ENCODE peak calls at places on chromosomes 11 and 22, in five cellular contexts. Z is PC-3, Y is lower leg skin, T is cardiac fibroblast, K is uterus. N is an unnamed sample.

GRCh38 chr11:36012410-36012809 is 68.5 kb downstream of the LDLRAD3 start:
- DNase-seq in Y (no peak), T (peak; percentile 55), Z (peak; percentile 62), K (no peak), N (peak; percentile 62)

GRCh38 chr11:107591446-107592236 is 694 bp downstream of the ELMOD1 start:
- DNase-seq in K (no peak), Z (peak; percentile 29), T (no peak), Y (no peak), N (no peak)

GRCh38 chr11:27698872-27699241 is 1.4 kb downstream of the BDNF start:
- DNase-seq in T (peak; percentile 92), Z (peak; percentile 88), K (peak; percentile 21), Y (no peak), N (peak; percentile 93)

GRCh38 chr11:57499413-57499982 is 16.0 kb downstream of the SLC43A1 start:
- DNase-seq in Y (peak; percentile 94), K (peak; percentile 98), Z (peak; percentile 92), T (peak; percentile 98), N (peak; percentile 87)

GRCh38 chr22:40392618-40393017 is 22.2 kb downstream of the SGSM3 start:
- DNase-seq in K (no peak), T (peak; percentile 52), Z (no peak), Y (no peak), N (peak; percentile 24)

GRCh38 chr11:7413961-7414728 is 71.2 kb upstream of the OLFML1 start:
- DNase-seq in Z (peak; percentile 83), K (no peak), T (no peak), Y (no peak), N (no peak)

GRCh38 chr11:11378184-11378940 is 25.3 kb upstream of the CSNK2A3 start:
- DNase-seq in K (no peak), T (no peak), Y (no peak), Z (no peak), N (no peak)

GRCh38 chr22:46119093-46119728 is 31.1 kb upstream of the PPARA start:
- DNase-seq in K (no peak), Y (no peak), Z (no peak), T (no peak), N (no peak)

GRCh38 chr22:39873963-39874362 is 19.6 kb downstream of the ENTHD1 start:
- DNase-seq in Z (no peak), K (no peak), Y (no peak), T (no peak), N (no peak)

GRCh38 chr11:27592111-27592780 is 85.7 kb upstream of the LIN7C start:
- DNase-seq in Z (no peak), Y (no peak), K (no peak), T (peak; percentile 33), N (peak; percentile 59)

GRCh38 chr11:35147273-35147672 is 8.3 kb downstream of the CD44 start:
- DNase-seq in T (no peak), Z (no peak), K (no peak), Y (no peak), N (no peak)

GRCh38 chr22:40116496-40117200 is 61.1 kb upstream of the TNRC6B start:
- DNase-seq in T (no peak), Y (no peak), Z (no peak), K (no peak), N (no peak)

GRCh38 chr11:65479184-65480145 is 19.4 kb upstream of the MALAT1 start:
- DNase-seq in K (peak; percentile 92), Y (no peak), Z (no peak), T (peak; percentile 95), N (peak; percentile 99)

GRCh38 chr22:30921108-30921507 is 47.5 kb downstream of the MORC2 start:
- DNase-seq in Y (no peak), Z (no peak), K (no peak), T (no peak), N (peak; percentile 3)

GRCh38 chr11:129792663-129793062 is 23.0 kb upstream of the TMEM45B start:
- DNase-seq in T (no peak), K (no peak), Y (no peak), Z (peak; percentile 33), N (no peak)

GRCh38 chr11:112837162-112837826 is 123.9 kb upstream of the NCAM1 start:
- DNase-seq in T (peak; percentile 4), Y (no peak), Z (peak; percentile 9), K (no peak), N (no peak)

GRCh38 chr11:106463796-106464201 is 386.3 kb downstream of the AASDHPPT start:
- DNase-seq in Z (peak; percentile 66), T (peak; percentile 85), K (no peak), Y (no peak), N (peak; percentile 46)

GRCh38 chr22:48345631-48346030 is 1482.0 kb downstream of the BRD1 start:
- DNase-seq in K (no peak), T (no peak), Y (no peak), Z (no peak), N (no peak)

GRCh38 chr11:59144096-59144495 is 1.4 kb downstream of the FAM111A start:
- DNase-seq in K (no peak), Y (no peak), Z (peak; percentile 20), T (no peak), N (peak; percentile 30)

GRCh38 chr11:118885319-118885718 is 1.6 kb downstream of the CXCR5 start:
- DNase-seq in Z (no peak), Y (no peak), T (no peak), K (no peak), N (no peak)

GRCh38 chr11:95338430-95338991 is 107.5 kb upstream of the SESN3 start:
- DNase-seq in T (peak; percentile 93), Z (no peak), Y (peak; percentile 66), K (peak; percentile 95), N (peak; percentile 95)

DNA sequence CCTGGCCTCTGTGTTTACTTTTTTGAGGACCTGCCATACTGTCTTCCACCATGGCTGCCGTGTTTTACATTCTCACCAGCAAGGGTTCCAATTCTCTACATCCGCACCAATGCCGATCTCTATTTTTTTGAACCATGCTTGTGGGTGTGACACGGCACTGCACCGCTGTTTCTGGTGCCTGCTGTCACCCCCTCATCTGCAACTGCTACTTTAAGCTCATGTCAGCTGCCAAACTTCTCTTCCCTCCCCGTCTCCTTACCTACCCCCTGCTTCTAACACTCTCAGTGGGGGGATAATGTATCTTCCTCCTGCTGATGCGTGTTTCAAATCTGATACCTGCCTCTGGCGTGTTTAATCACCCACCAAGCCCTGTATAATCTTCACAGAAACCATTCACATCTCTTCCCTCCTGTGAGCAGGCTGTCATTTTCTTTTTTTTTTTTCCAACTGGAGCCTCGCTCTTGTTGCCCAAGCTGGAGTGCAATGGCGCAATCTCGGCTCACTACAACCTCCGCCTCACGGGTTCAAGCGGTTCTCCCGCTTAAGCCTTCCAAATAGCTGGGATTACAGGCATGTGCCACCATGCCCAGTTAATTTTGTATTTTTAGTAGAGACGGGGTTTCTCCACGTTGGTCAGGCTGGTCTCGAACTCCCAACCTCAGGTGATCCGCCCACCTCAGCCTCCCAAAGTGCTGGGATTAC is 2.8 kb downstream of the SLC25A18 start:
- DNase-seq in Y (no peak), K (no peak), T (no peak), Z (no peak), N (no peak)
- H3K4me3 ChIP-seq in Y (no peak overlapping the region), K (no peak overlapping the region), T (no peak overlapping the region), Z (no peak overlapping the region), N (no peak overlapping the region)

DNA sequence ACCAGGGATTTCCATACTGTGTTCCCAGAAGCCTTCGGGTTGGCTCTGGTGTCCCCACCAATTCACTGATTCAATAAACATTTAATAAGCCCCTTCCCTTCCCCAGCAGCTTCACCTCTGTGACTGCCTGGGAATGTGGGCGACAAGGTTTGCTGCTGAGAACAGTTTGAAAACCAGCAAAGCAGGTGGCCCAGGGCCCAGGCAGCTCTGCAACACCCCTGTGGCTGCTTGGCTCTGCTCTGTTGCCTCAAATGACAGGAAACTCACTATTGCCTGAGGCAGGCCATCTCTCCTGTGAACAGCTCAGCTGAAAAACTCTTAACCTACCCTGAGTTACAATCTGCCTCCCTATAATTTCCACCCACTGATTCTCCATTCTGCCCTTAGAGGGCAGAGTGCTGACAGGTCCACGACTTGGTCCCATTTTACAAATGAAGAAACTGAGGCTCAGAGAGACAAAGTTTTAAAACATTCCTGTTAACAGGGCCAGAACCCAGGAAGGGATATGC is 10.5 kb downstream of the ADORA2A start:
- DNase-seq in Z (peak; percentile 63), Y (no peak), K (no peak), T (no peak), N (peak; percentile 11)
- TF ChIP-seq CTCF in Z (peak; percentile 46), Y (no peak), K (no peak), T (peak; percentile 8), N (peak; percentile 27)

GRCh38 chr22:37776639-37777005 is 31.1 kb upstream of the GCAT start:
- DNase-seq in Z (no peak), K (no peak), Y (no peak), T (no peak), N (no peak)

GRCh38 chr22:37774728-37775127 is 33.0 kb upstream of the GCAT start:
- DNase-seq in K (no peak), Z (no peak), Y (no peak), T (no peak), N (no peak)

GRCh38 chr22:37778370-37779009 is 29.2 kb upstream of the GCAT start:
- DNase-seq in K (no peak), Z (no peak), T (no peak), Y (no peak), N (no peak)

GRCh38 chr22:37777122-37777687 is 30.5 kb upstream of the GCAT start:
- DNase-seq in T (peak; percentile 53), Y (peak; percentile 76), K (no peak), Z (peak; percentile 96), N (peak; percentile 75)

DNA sequence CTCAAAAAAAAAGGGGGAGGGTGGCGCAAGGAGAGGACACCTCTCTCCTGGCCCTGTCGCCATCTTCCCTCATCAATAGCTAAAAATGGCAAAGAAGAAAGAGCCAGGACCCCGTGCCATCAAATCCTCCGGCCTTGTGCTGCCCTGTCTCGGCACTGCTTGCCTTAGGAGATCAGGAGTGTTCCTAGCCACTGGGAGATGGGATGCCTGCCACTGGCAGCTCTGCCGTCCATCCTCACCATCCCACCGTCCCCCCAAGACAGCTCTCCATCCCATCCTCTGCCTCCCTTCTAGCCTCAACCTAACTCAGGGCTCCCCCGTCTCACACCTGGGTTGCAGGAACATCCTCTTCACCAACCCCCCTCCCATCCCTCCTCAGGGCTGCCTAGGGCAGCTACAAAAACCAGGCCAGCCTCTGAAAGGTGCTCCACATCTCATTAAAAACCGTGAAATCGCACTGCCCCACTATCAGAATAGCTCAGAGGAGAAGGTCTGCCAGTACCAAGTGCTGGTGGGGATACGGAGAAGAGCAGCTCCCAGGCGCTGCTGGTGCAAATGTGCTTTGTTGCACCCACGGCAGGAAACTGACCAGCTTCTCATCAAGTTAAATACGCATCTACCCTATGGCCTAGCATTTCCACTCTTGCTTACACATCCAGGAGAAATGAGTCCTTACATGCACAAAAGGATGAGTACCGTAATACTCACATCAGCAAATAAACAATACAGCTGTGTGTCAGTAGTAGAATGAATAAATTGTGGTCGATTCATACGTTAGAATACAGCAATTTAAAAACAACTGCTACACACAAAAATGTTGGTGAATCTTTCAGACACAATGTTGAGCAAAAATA is 31.7 kb upstream of the GCAT start:
- DNase-seq in Z (peak; percentile 77), T (no peak), Y (no peak), K (no peak), N (peak; percentile 67)
- H3K4me3 ChIP-seq in Z (peak overlapping the region; percentile 25), T (no peak overlapping the region), Y (no peak overlapping the region), K (no peak overlapping the region), N (no peak overlapping the region)

GRCh38 chr11:126304457-126305072 is 705 bp downstream of the DCPS start:
- DNase-seq in Y (no peak), K (no peak), Z (no peak), T (no peak), N (peak; percentile 10)

GRCh38 chr11:126310229-126310991 is 6.5 kb downstream of the DCPS start:
- DNase-seq in K (peak; percentile 74), T (peak; percentile 85), Y (peak; percentile 73), Z (peak; percentile 87), N (peak; percentile 82)

GRCh38 chr11:126308271-126308671 is 4.4 kb downstream of the DCPS start:
- DNase-seq in Y (no peak), K (no peak), T (no peak), Z (peak; percentile 50), N (no peak)

GRCh38 chr11:126305699-126306098 is 1.8 kb downstream of the DCPS start:
- DNase-seq in Y (no peak), K (no peak), Z (no peak), T (no peak), N (no peak)

GRCh38 chr11:126307706-126308105 is 3.8 kb downstream of the DCPS start:
- DNase-seq in Z (peak; percentile 84), Y (no peak), T (peak; percentile 76), K (no peak), N (peak; percentile 68)
- TF ChIP-seq CTCF in Z (peak; percentile 84), Y (no peak), T (peak; percentile 46), K (no peak), N (peak; percentile 53)

N was measured in fibroblast of the aortic adventitia.